ENCODE peak calls at places on chromosomes 16 and 17, in ten cellular contexts. G is NCI-H524; C is CD8-positive, alpha-beta T cell; D is T-helper 2 cell; Z is NCI-H1092; A is effector memory CD8-positive, alpha-beta T cell; Y is thoracic aorta; W is HuH-7; P is activated CD8-positive, alpha-beta memory T cell treated with anti-CD3 and anti-CD28 coated beads for 48 hours; I is activated T-helper 1 cell treated with anti-CD3 and anti-CD28 coated beads, Interleukin-2, amount 50 U/mL, for 16 hours. U is an unnamed sample.

GRCh38 chr17:42347198-42347597 is 41.0 kb downstream of the STAT3 start:
- DNase-seq in W (no peak), C (no peak), I (no peak), D (no peak), Y (peak; percentile 21), P (no peak), A (no peak), G (no peak), Z (no peak), U (no peak)

GRCh38 chr17:39949028-39949427 is 13.8 kb upstream of the GSDMA start:
- DNase-seq in A (no peak), Y (no peak), I (no peak), P (no peak), D (no peak), W (no peak), C (no peak), Z (no peak), G (no peak), U (no peak)

GRCh38 chr17:74757931-74758845 is 9.8 kb downstream of the NHERF1 start:
- DNase-seq in C (no peak), D (no peak), G (peak; percentile 56), P (no peak), I (no peak), A (no peak), Z (no peak), Y (no peak), W (no peak), U (no peak)

GRCh38 chr16:2429771-2430663 is 770 bp downstream of the CCNF start:
- DNase-seq in W (peak; percentile 40), Z (no peak), C (no peak), A (no peak), D (no peak), Y (no peak), I (no peak), G (peak; percentile 42), P (no peak), U (no peak)

GRCh38 chr16:79093554-79093967 is 507.0 kb downstream of the MAF start:
- DNase-seq in D (peak; percentile 12), A (peak; percentile 7), Z (no peak), Y (no peak), W (no peak), C (peak; percentile 24), P (no peak), G (no peak), I (peak; percentile 8), U (no peak)

GRCh38 chr17:42286411-42287295 is 1.6 kb upstream of the STAT5A start:
- DNase-seq in W (no peak), G (peak; percentile 17), A (no peak), P (no peak), D (no peak), I (no peak), Y (no peak), C (no peak), Z (no peak), U (peak; percentile 5)

GRCh38 chr17:21061158-21061835 is 18.5 kb upstream of the USP22 start:
- DNase-seq in A (no peak), W (no peak), I (no peak), P (no peak), C (no peak), D (no peak), Y (no peak), Z (no peak), G (no peak), U (no peak)

GRCh38 chr16:89613101-89613953 is at the start of gene DPEP1:
- DNase-seq in G (peak; percentile 82), I (no peak), W (no peak), D (no peak), Y (no peak), Z (no peak), C (no peak), A (no peak), P (no peak), U (no peak)

GRCh38 chr16:4461250-4462085 is 13.0 kb downstream of the NMRAL1 start:
- DNase-seq in A (no peak), I (no peak), G (no peak), P (no peak), C (no peak), D (no peak), Y (no peak), Z (no peak), W (no peak), U (peak; percentile 37)

GRCh38 chr16:10895053-10895946 is 18.3 kb downstream of the CIITA start:
- DNase-seq in D (no peak), Y (no peak), C (no peak), P (no peak), Z (no peak), W (peak; percentile 69), I (no peak), A (no peak), G (no peak), U (no peak)

GRCh38 chr17:33642002-33642401 is 348.9 kb upstream of the ASIC2 start:
- DNase-seq in Y (no peak), W (no peak), I (no peak), D (no peak), C (no peak), P (no peak), G (peak; percentile 1), A (no peak), Z (no peak), U (no peak)